ENCODE peak calls at places on chromosome 14, in seven cellular contexts. U is activated naive CD8-positive, alpha-beta T cell treated with anti-CD3 and anti-CD28 coated beads for 36 hours; L is substantia nigra; H is A172; T is NT2/D1; F is stimulated activated CD8-positive, alpha-beta memory T cell treated with anti-CD3 and anti-CD28 coated beads, Interleukin-12 subunit alpha, Interleukin-12 subunit beta, amount 100 ng/mL, for 4 hours; M is iPS-NIHi11. V is an unnamed sample.

GRCh38 chr14:90551070-90551704 is 154.4 kb downstream of the CALM1 start:
- DNase-seq in L (no peak), U (no peak), T (no peak), M (no peak), F (no peak), H (no peak), V (no peak)

GRCh38 chr14:101789222-101789621 is 27.7 kb downstream of the PPP2R5C start:
- DNase-seq in M (no peak), U (no peak), L (no peak), H (no peak), T (no peak), F (no peak), V (no peak)

GRCh38 chr14:61322799-61323290 is 1.5 kb downstream of the PRKCH start:
- DNase-seq in U (no peak), T (no peak), F (no peak), M (no peak), L (no peak), H (no peak), V (no peak)

GRCh38 chr14:29608861-29609260 is 318.8 kb downstream of the PRKD1 start:
- DNase-seq in M (no peak), U (no peak), F (no peak), L (no peak), T (no peak), H (no peak), V (no peak)

GRCh38 chr14:76981670-76982069 is 46.8 kb downstream of the IRF2BPL start:
- DNase-seq in F (no peak), M (no peak), T (no peak), H (no peak), L (no peak), U (no peak), V (no peak)

GRCh38 chr14:53613404-53614253 is 343.0 kb downstream of the BMP4 start:
- DNase-seq in T (no peak), F (no peak), L (no peak), U (peak; percentile 4), H (peak; percentile 51), M (peak; percentile 32), V (peak; percentile 40)

GRCh38 chr14:75689012-75689411 is 28.0 kb downstream of the TTLL5 start:
- DNase-seq in H (no peak), M (no peak), F (no peak), T (no peak), L (no peak), U (no peak), V (no peak)

GRCh38 chr14:96130391-96130790 is 74.2 kb upstream of the BDKRB2 start:
- DNase-seq in L (no peak), M (no peak), F (no peak), T (no peak), U (no peak), H (no peak), V (no peak)

GRCh38 chr14:67622675-67623074 is 3.0 kb downstream of the ARG2 start:
- DNase-seq in M (peak; percentile 41), L (no peak), U (no peak), T (no peak), H (peak; percentile 76), F (no peak), V (peak; percentile 97)

GRCh38 chr14:102932484-102933248 is 10.2 kb downstream of the AMN start:
- DNase-seq in F (no peak), T (no peak), H (no peak), U (no peak), L (no peak), M (no peak), V (no peak)

GRCh38 chr14:88849717-88850116 is 25.3 kb downstream of the TTC8 start:
- DNase-seq in F (no peak), H (no peak), T (no peak), U (no peak), M (no peak), L (no peak), V (no peak)

GRCh38 chr14:32620724-32621123 is 291.6 kb downstream of the AKAP6 start:
- DNase-seq in T (no peak), U (no peak), M (no peak), L (no peak), F (no peak), H (no peak), V (no peak)

GRCh38 chr14:88901991-88902390 is 77.5 kb downstream of the TTC8 start:
- DNase-seq in U (no peak), M (no peak), L (no peak), H (no peak), T (no peak), F (no peak), V (no peak)